ENCODE peak calls at places on chromosomes 7 and 10, in nine cellular contexts. One of them, this sample, is unnamed.

GRCh38 chr7:149799397-149800168 is 26.2 kb upstream of the ZNF467 start:
- DNase-seq in effector CD8-positive, alpha-beta T cell: peak
- DNase-seq in stimulated activated CD8-positive, alpha-beta memory T cell treated with anti-CD3 and anti-CD28 coated beads, Interleukin-15, amount 100 ng/mL, for 24 hours: peak
- DNase-seq in stimulated activated CD4-positive, alpha-beta T cell treated with anti-CD3 and anti-CD28 coated beads, Interleukin-12 subunit alpha, Interleukin-12 subunit beta, amount 100 ng/mL, for 48 hours: peak
- DNase-seq in HFF-Myc: no peak
- DNase-seq in coronary artery: no peak
- DNase-seq in body of pancreas: peak
- DNase-seq in activated CD4-positive, alpha-beta T cell treated with anti-CD3 and anti-CD28 coated beads for 1 hour: peak
- DNase-seq in right cardiac atrium: peak
- DNase-seq in this sample: peak

GRCh38 chr10:36148207-36148606 is 506.1 kb upstream of the FZD8 start:
- DNase-seq in right cardiac atrium: no peak
- DNase-seq in stimulated activated CD8-positive, alpha-beta memory T cell treated with anti-CD3 and anti-CD28 coated beads, Interleukin-15, amount 100 ng/mL, for 24 hours: no peak
- DNase-seq in effector CD8-positive, alpha-beta T cell: no peak
- DNase-seq in HFF-Myc: no peak
- DNase-seq in stimulated activated CD4-positive, alpha-beta T cell treated with anti-CD3 and anti-CD28 coated beads, Interleukin-12 subunit alpha, Interleukin-12 subunit beta, amount 100 ng/mL, for 48 hours: no peak
- DNase-seq in coronary artery: no peak
- DNase-seq in body of pancreas: no peak
- DNase-seq in activated CD4-positive, alpha-beta T cell treated with anti-CD3 and anti-CD28 coated beads for 1 hour: no peak
- DNase-seq in this sample: no peak

GRCh38 chr10:5927306-5927705 is 37.3 kb downstream of the FBH1 start:
- DNase-seq in activated CD4-positive, alpha-beta T cell treated with anti-CD3 and anti-CD28 coated beads for 1 hour: no peak
- DNase-seq in effector CD8-positive, alpha-beta T cell: no peak
- DNase-seq in right cardiac atrium: no peak
- DNase-seq in stimulated activated CD4-positive, alpha-beta T cell treated with anti-CD3 and anti-CD28 coated beads, Interleukin-12 subunit alpha, Interleukin-12 subunit beta, amount 100 ng/mL, for 48 hours: no peak
- DNase-seq in stimulated activated CD8-positive, alpha-beta memory T cell treated with anti-CD3 and anti-CD28 coated beads, Interleukin-15, amount 100 ng/mL, for 24 hours: no peak
- DNase-seq in HFF-Myc: no peak
- DNase-seq in coronary artery: no peak
- DNase-seq in body of pancreas: no peak
- DNase-seq in this sample: no peak

GRCh38 chr7:36286241-36286640 is 103.4 kb upstream of the ANLN start:
- DNase-seq in right cardiac atrium: no peak
- DNase-seq in HFF-Myc: no peak
- DNase-seq in stimulated activated CD4-positive, alpha-beta T cell treated with anti-CD3 and anti-CD28 coated beads, Interleukin-12 subunit alpha, Interleukin-12 subunit beta, amount 100 ng/mL, for 48 hours: no peak
- DNase-seq in body of pancreas: no peak
- DNase-seq in effector CD8-positive, alpha-beta T cell: peak
- DNase-seq in coronary artery: no peak
- DNase-seq in stimulated activated CD8-positive, alpha-beta memory T cell treated with anti-CD3 and anti-CD28 coated beads, Interleukin-15, amount 100 ng/mL, for 24 hours: no peak
- DNase-seq in activated CD4-positive, alpha-beta T cell treated with anti-CD3 and anti-CD28 coated beads for 1 hour: peak
- DNase-seq in this sample: no peak

GRCh38 chr10:369441-370221 is 234.4 kb downstream of the ZMYND11 start:
- DNase-seq in HFF-Myc: no peak
- DNase-seq in stimulated activated CD4-positive, alpha-beta T cell treated with anti-CD3 and anti-CD28 coated beads, Interleukin-12 subunit alpha, Interleukin-12 subunit beta, amount 100 ng/mL, for 48 hours: no peak
- DNase-seq in coronary artery: no peak
- DNase-seq in stimulated activated CD8-positive, alpha-beta memory T cell treated with anti-CD3 and anti-CD28 coated beads, Interleukin-15, amount 100 ng/mL, for 24 hours: no peak
- DNase-seq in right cardiac atrium: no peak
- DNase-seq in effector CD8-positive, alpha-beta T cell: no peak
- DNase-seq in activated CD4-positive, alpha-beta T cell treated with anti-CD3 and anti-CD28 coated beads for 1 hour: no peak
- DNase-seq in body of pancreas: no peak
- DNase-seq in this sample: no peak

GRCh38 chr7:50369408-50370026 is 65.0 kb downstream of the IKZF1 start:
- DNase-seq in coronary artery: no peak
- DNase-seq in activated CD4-positive, alpha-beta T cell treated with anti-CD3 and anti-CD28 coated beads for 1 hour: no peak
- DNase-seq in body of pancreas: no peak
- DNase-seq in effector CD8-positive, alpha-beta T cell: peak
- DNase-seq in right cardiac atrium: no peak
- DNase-seq in stimulated activated CD8-positive, alpha-beta memory T cell treated with anti-CD3 and anti-CD28 coated beads, Interleukin-15, amount 100 ng/mL, for 24 hours: no peak
- DNase-seq in stimulated activated CD4-positive, alpha-beta T cell treated with anti-CD3 and anti-CD28 coated beads, Interleukin-12 subunit alpha, Interleukin-12 subunit beta, amount 100 ng/mL, for 48 hours: no peak
- DNase-seq in HFF-Myc: no peak
- DNase-seq in this sample: peak

GRCh38 chr7:36742911-36743775 is 18.8 kb upstream of the AOAH start:
- DNase-seq in body of pancreas: no peak
- DNase-seq in effector CD8-positive, alpha-beta T cell: no peak
- DNase-seq in coronary artery: no peak
- DNase-seq in stimulated activated CD8-positive, alpha-beta memory T cell treated with anti-CD3 and anti-CD28 coated beads, Interleukin-15, amount 100 ng/mL, for 24 hours: no peak
- DNase-seq in activated CD4-positive, alpha-beta T cell treated with anti-CD3 and anti-CD28 coated beads for 1 hour: no peak
- DNase-seq in right cardiac atrium: peak
- DNase-seq in HFF-Myc: no peak
- DNase-seq in stimulated activated CD4-positive, alpha-beta T cell treated with anti-CD3 and anti-CD28 coated beads, Interleukin-12 subunit alpha, Interleukin-12 subunit beta, amount 100 ng/mL, for 48 hours: no peak
- DNase-seq in this sample: no peak

GRCh38 chr10:3324572-3324971 is 152.0 kb upstream of the PITRM1 start:
- DNase-seq in body of pancreas: no peak
- DNase-seq in stimulated activated CD8-positive, alpha-beta memory T cell treated with anti-CD3 and anti-CD28 coated beads, Interleukin-15, amount 100 ng/mL, for 24 hours: no peak
- DNase-seq in HFF-Myc: no peak
- DNase-seq in coronary artery: no peak
- DNase-seq in effector CD8-positive, alpha-beta T cell: no peak
- DNase-seq in stimulated activated CD4-positive, alpha-beta T cell treated with anti-CD3 and anti-CD28 coated beads, Interleukin-12 subunit alpha, Interleukin-12 subunit beta, amount 100 ng/mL, for 48 hours: no peak
- DNase-seq in right cardiac atrium: no peak
- DNase-seq in activated CD4-positive, alpha-beta T cell treated with anti-CD3 and anti-CD28 coated beads for 1 hour: no peak
- DNase-seq in this sample: no peak

GRCh38 chr10:122632561-122632960 is 67.1 kb downstream of the C10orf120 start:
- DNase-seq in stimulated activated CD8-positive, alpha-beta memory T cell treated with anti-CD3 and anti-CD28 coated beads, Interleukin-15, amount 100 ng/mL, for 24 hours: no peak
- DNase-seq in stimulated activated CD4-positive, alpha-beta T cell treated with anti-CD3 and anti-CD28 coated beads, Interleukin-12 subunit alpha, Interleukin-12 subunit beta, amount 100 ng/mL, for 48 hours: no peak
- DNase-seq in coronary artery: no peak
- DNase-seq in activated CD4-positive, alpha-beta T cell treated with anti-CD3 and anti-CD28 coated beads for 1 hour: no peak
- DNase-seq in effector CD8-positive, alpha-beta T cell: no peak
- DNase-seq in body of pancreas: no peak
- DNase-seq in HFF-Myc: no peak
- DNase-seq in right cardiac atrium: no peak
- DNase-seq in this sample: no peak

GRCh38 chr10:31142026-31142425 is 110.4 kb upstream of the ZNF438 start:
- DNase-seq in stimulated activated CD8-positive, alpha-beta memory T cell treated with anti-CD3 and anti-CD28 coated beads, Interleukin-15, amount 100 ng/mL, for 24 hours: no peak
- DNase-seq in stimulated activated CD4-positive, alpha-beta T cell treated with anti-CD3 and anti-CD28 coated beads, Interleukin-12 subunit alpha, Interleukin-12 subunit beta, amount 100 ng/mL, for 48 hours: no peak
- DNase-seq in body of pancreas: no peak
- DNase-seq in effector CD8-positive, alpha-beta T cell: no peak
- DNase-seq in coronary artery: no peak
- DNase-seq in right cardiac atrium: no peak
- DNase-seq in activated CD4-positive, alpha-beta T cell treated with anti-CD3 and anti-CD28 coated beads for 1 hour: no peak
- DNase-seq in HFF-Myc: no peak
- DNase-seq in this sample: no peak

GRCh38 chr10:44650576-44651394 is 260.4 kb upstream of the TMEM72 start:
- DNase-seq in activated CD4-positive, alpha-beta T cell treated with anti-CD3 and anti-CD28 coated beads for 1 hour: no peak
- DNase-seq in right cardiac atrium: peak
- DNase-seq in body of pancreas: no peak
- DNase-seq in stimulated activated CD4-positive, alpha-beta T cell treated with anti-CD3 and anti-CD28 coated beads, Interleukin-12 subunit alpha, Interleukin-12 subunit beta, amount 100 ng/mL, for 48 hours: no peak
- DNase-seq in HFF-Myc: no peak
- DNase-seq in stimulated activated CD8-positive, alpha-beta memory T cell treated with anti-CD3 and anti-CD28 coated beads, Interleukin-15, amount 100 ng/mL, for 24 hours: no peak
- DNase-seq in effector CD8-positive, alpha-beta T cell: no peak
- DNase-seq in coronary artery: no peak
- DNase-seq in this sample: no peak

GRCh38 chr7:111274882-111275281 is 184.0 kb downstream of the LRRN3 start:
- DNase-seq in coronary artery: no peak
- DNase-seq in stimulated activated CD8-positive, alpha-beta memory T cell treated with anti-CD3 and anti-CD28 coated beads, Interleukin-15, amount 100 ng/mL, for 24 hours: no peak
- DNase-seq in body of pancreas: no peak
- DNase-seq in activated CD4-positive, alpha-beta T cell treated with anti-CD3 and anti-CD28 coated beads for 1 hour: no peak
- DNase-seq in right cardiac atrium: no peak
- DNase-seq in HFF-Myc: no peak
- DNase-seq in effector CD8-positive, alpha-beta T cell: no peak
- DNase-seq in stimulated activated CD4-positive, alpha-beta T cell treated with anti-CD3 and anti-CD28 coated beads, Interleukin-12 subunit alpha, Interleukin-12 subunit beta, amount 100 ng/mL, for 48 hours: no peak
- DNase-seq in this sample: no peak

GRCh38 chr10:104548090-104548489 is 93.0 kb upstream of the SORCS3 start:
- DNase-seq in stimulated activated CD4-positive, alpha-beta T cell treated with anti-CD3 and anti-CD28 coated beads, Interleukin-12 subunit alpha, Interleukin-12 subunit beta, amount 100 ng/mL, for 48 hours: no peak
- DNase-seq in right cardiac atrium: no peak
- DNase-seq in activated CD4-positive, alpha-beta T cell treated with anti-CD3 and anti-CD28 coated beads for 1 hour: no peak
- DNase-seq in coronary artery: no peak
- DNase-seq in stimulated activated CD8-positive, alpha-beta memory T cell treated with anti-CD3 and anti-CD28 coated beads, Interleukin-15, amount 100 ng/mL, for 24 hours: no peak
- DNase-seq in HFF-Myc: no peak
- DNase-seq in effector CD8-positive, alpha-beta T cell: no peak
- DNase-seq in body of pancreas: no peak
- DNase-seq in this sample: peak

GRCh38 chr10:117411440-117412428 is 36.5 kb upstream of the PDZD8 start:
- DNase-seq in coronary artery: no peak
- DNase-seq in effector CD8-positive, alpha-beta T cell: no peak
- DNase-seq in activated CD4-positive, alpha-beta T cell treated with anti-CD3 and anti-CD28 coated beads for 1 hour: no peak
- DNase-seq in right cardiac atrium: no peak
- DNase-seq in stimulated activated CD4-positive, alpha-beta T cell treated with anti-CD3 and anti-CD28 coated beads, Interleukin-12 subunit alpha, Interleukin-12 subunit beta, amount 100 ng/mL, for 48 hours: no peak
- DNase-seq in stimulated activated CD8-positive, alpha-beta memory T cell treated with anti-CD3 and anti-CD28 coated beads, Interleukin-15, amount 100 ng/mL, for 24 hours: no peak
- DNase-seq in HFF-Myc: no peak
- DNase-seq in body of pancreas: peak
- DNase-seq in this sample: no peak

GRCh38 chr7:75688200-75689136 is 50.3 kb downstream of the HIP1 start:
- DNase-seq in stimulated activated CD4-positive, alpha-beta T cell treated with anti-CD3 and anti-CD28 coated beads, Interleukin-12 subunit alpha, Interleukin-12 subunit beta, amount 100 ng/mL, for 48 hours: no peak
- DNase-seq in right cardiac atrium: no peak
- DNase-seq in effector CD8-positive, alpha-beta T cell: no peak
- DNase-seq in stimulated activated CD8-positive, alpha-beta memory T cell treated with anti-CD3 and anti-CD28 coated beads, Interleukin-15, amount 100 ng/mL, for 24 hours: no peak
- DNase-seq in activated CD4-positive, alpha-beta T cell treated with anti-CD3 and anti-CD28 coated beads for 1 hour: no peak
- DNase-seq in body of pancreas: peak
- DNase-seq in coronary artery: no peak
- DNase-seq in HFF-Myc: no peak
- DNase-seq in this sample: no peak

GRCh38 chr10:43292745-43293676 is 26.1 kb upstream of the RASGEF1A start:
- DNase-seq in HFF-Myc: no peak
- DNase-seq in stimulated activated CD8-positive, alpha-beta memory T cell treated with anti-CD3 and anti-CD28 coated beads, Interleukin-15, amount 100 ng/mL, for 24 hours: no peak
- DNase-seq in activated CD4-positive, alpha-beta T cell treated with anti-CD3 and anti-CD28 coated beads for 1 hour: peak
- DNase-seq in coronary artery: no peak
- DNase-seq in body of pancreas: peak
- DNase-seq in right cardiac atrium: peak
- DNase-seq in effector CD8-positive, alpha-beta T cell: no peak
- DNase-seq in stimulated activated CD4-positive, alpha-beta T cell treated with anti-CD3 and anti-CD28 coated beads, Interleukin-12 subunit alpha, Interleukin-12 subunit beta, amount 100 ng/mL, for 48 hours: peak
- DNase-seq in this sample: peak

This sample was measured in MM.1S.